ENCODE peak calls at places on chromosomes 16 and 17, in six cellular contexts. One of them, this sample, is unnamed.

GRCh38 chr17:49249890-49250522 is 19.4 kb upstream of the PHOSPHO1 start:
- DNase-seq in thoracic aorta: no peak
- DNase-seq in A549: no peak
- DNase-seq in heart left ventricle: no peak
- DNase-seq in K562: no peak
- DNase-seq in ascending aorta: no peak
- DNase-seq in this sample: no peak

GRCh38 chr16:51119576-51120288 is 31.3 kb downstream of the SALL1 start:
- DNase-seq in ascending aorta: no peak
- DNase-seq in thoracic aorta: no peak
- DNase-seq in K562: no peak
- DNase-seq in A549: no peak
- DNase-seq in heart left ventricle: no peak
- DNase-seq in this sample: no peak

GRCh38 chr17:2198917-2199316 is 104.7 kb downstream of the SMG6 start:
- DNase-seq in ascending aorta: no peak
- DNase-seq in heart left ventricle: no peak
- DNase-seq in K562: no peak
- DNase-seq in thoracic aorta: no peak
- DNase-seq in A549: no peak
- DNase-seq in this sample: no peak

GRCh38 chr16:57380671-57381462 is 8.6 kb downstream of the CX3CL1 start:
- DNase-seq in A549: no peak
- DNase-seq in ascending aorta: peak; percentile 72
- DNase-seq in K562: no peak
- DNase-seq in thoracic aorta: no peak
- DNase-seq in heart left ventricle: no peak
- DNase-seq in this sample: no peak

GRCh38 chr17:44359001-44359400 is 4.7 kb downstream of the FAM171A2 start:
- DNase-seq in A549: no peak
- DNase-seq in thoracic aorta: no peak
- DNase-seq in heart left ventricle: no peak
- DNase-seq in K562: no peak
- DNase-seq in ascending aorta: no peak
- DNase-seq in this sample: no peak

GRCh38 chr17:13600475-13601316 is 1.0 kb downstream of the HS3ST3A1 start:
- DNase-seq in thoracic aorta: no peak
- DNase-seq in ascending aorta: no peak
- DNase-seq in heart left ventricle: peak; percentile 20
- DNase-seq in K562: peak; percentile 33
- DNase-seq in A549: no peak
- DNase-seq in this sample: no peak

GRCh38 chr17:2083613-2084128 is 28.8 kb downstream of the HIC1 start:
- DNase-seq in K562: peak; percentile 38
- DNase-seq in thoracic aorta: no peak
- DNase-seq in ascending aorta: peak; percentile 78
- DNase-seq in A549: no peak
- DNase-seq in heart left ventricle: peak; percentile 49
- DNase-seq in this sample: no peak

GRCh38 chr17:4444782-4445473 is 11.2 kb downstream of the SPNS3 start:
- DNase-seq in thoracic aorta: peak; percentile 21
- DNase-seq in ascending aorta: peak; percentile 67
- DNase-seq in K562: no peak
- DNase-seq in A549: no peak
- DNase-seq in heart left ventricle: peak; percentile 89
- DNase-seq in this sample: no peak

GRCh38 chr16:85025781-85026653 is 1.6 kb upstream of the KIAA0513 start:
- DNase-seq in heart left ventricle: no peak
- DNase-seq in ascending aorta: no peak
- DNase-seq in A549: no peak
- DNase-seq in K562: peak; percentile 51
- DNase-seq in thoracic aorta: no peak
- DNase-seq in this sample: no peak

GRCh38 chr17:58590377-58590776 is 75.9 kb upstream of the MTMR4 start:
- DNase-seq in K562: no peak
- DNase-seq in heart left ventricle: no peak
- DNase-seq in ascending aorta: no peak
- DNase-seq in A549: no peak
- DNase-seq in thoracic aorta: no peak
- DNase-seq in this sample: no peak

GRCh38 chr16:12092347-12092882 is 115.9 kb downstream of the SNX29 start:
- DNase-seq in K562: no peak
- DNase-seq in thoracic aorta: no peak
- DNase-seq in A549: no peak
- DNase-seq in ascending aorta: no peak
- DNase-seq in heart left ventricle: no peak
- DNase-seq in this sample: no peak

GRCh38 chr16:87291944-87292343 is 25.2 kb downstream of the C16orf95 start:
- DNase-seq in A549: no peak
- DNase-seq in heart left ventricle: no peak
- DNase-seq in K562: no peak
- DNase-seq in thoracic aorta: no peak
- DNase-seq in ascending aorta: no peak
- DNase-seq in this sample: no peak

GRCh38 chr16:69187387-69187890 is 475 bp downstream of the SNTB2 start:
- DNase-seq in A549: peak; percentile 52
- DNase-seq in heart left ventricle: peak; percentile 69
- DNase-seq in ascending aorta: peak; percentile 77
- DNase-seq in K562: peak; percentile 45
- DNase-seq in thoracic aorta: no peak
- DNase-seq in this sample: peak; percentile 23

GRCh38 chr17:7403043-7403901 is 625 bp downstream of the TMEM256 start:
- DNase-seq in heart left ventricle: peak; percentile 77
- DNase-seq in ascending aorta: peak; percentile 86
- DNase-seq in A549: peak; percentile 95
- DNase-seq in thoracic aorta: peak; percentile 26
- DNase-seq in K562: peak; percentile 55
- DNase-seq in this sample: peak; percentile 29

GRCh38 chr16:49910761-49911160 is 54.8 kb upstream of the ZNF423 start:
- DNase-seq in ascending aorta: no peak
- DNase-seq in heart left ventricle: no peak
- DNase-seq in K562: no peak
- DNase-seq in thoracic aorta: no peak
- DNase-seq in A549: no peak
- DNase-seq in this sample: no peak

GRCh38 chr16:70429888-70430666 is 8.8 kb downstream of the ST3GAL2 start:
- DNase-seq in ascending aorta: no peak
- DNase-seq in thoracic aorta: no peak
- DNase-seq in heart left ventricle: no peak
- DNase-seq in A549: no peak
- DNase-seq in K562: peak; percentile 16
- DNase-seq in this sample: no peak

GRCh38 chr16:70430667-70431536 is 8.0 kb downstream of the ST3GAL2 start:
- DNase-seq in heart left ventricle: no peak
- DNase-seq in thoracic aorta: no peak
- DNase-seq in A549: no peak
- DNase-seq in K562: peak; percentile 84
- DNase-seq in ascending aorta: no peak
- DNase-seq in this sample: peak; percentile 44

GRCh38 chr16:70432800-70433455 is 6.0 kb downstream of the ST3GAL2 start:
- DNase-seq in heart left ventricle: peak; percentile 63
- DNase-seq in K562: peak; percentile 47
- DNase-seq in ascending aorta: no peak
- DNase-seq in A549: no peak
- DNase-seq in thoracic aorta: no peak
- DNase-seq in this sample: no peak

GRCh38 chr16:70433456-70434103 is 5.3 kb downstream of the ST3GAL2 start:
- DNase-seq in thoracic aorta: no peak
- DNase-seq in A549: no peak
- DNase-seq in ascending aorta: peak; percentile 72
- DNase-seq in K562: peak; percentile 45
- DNase-seq in heart left ventricle: peak; percentile 81
- DNase-seq in this sample: no peak

DNA sequence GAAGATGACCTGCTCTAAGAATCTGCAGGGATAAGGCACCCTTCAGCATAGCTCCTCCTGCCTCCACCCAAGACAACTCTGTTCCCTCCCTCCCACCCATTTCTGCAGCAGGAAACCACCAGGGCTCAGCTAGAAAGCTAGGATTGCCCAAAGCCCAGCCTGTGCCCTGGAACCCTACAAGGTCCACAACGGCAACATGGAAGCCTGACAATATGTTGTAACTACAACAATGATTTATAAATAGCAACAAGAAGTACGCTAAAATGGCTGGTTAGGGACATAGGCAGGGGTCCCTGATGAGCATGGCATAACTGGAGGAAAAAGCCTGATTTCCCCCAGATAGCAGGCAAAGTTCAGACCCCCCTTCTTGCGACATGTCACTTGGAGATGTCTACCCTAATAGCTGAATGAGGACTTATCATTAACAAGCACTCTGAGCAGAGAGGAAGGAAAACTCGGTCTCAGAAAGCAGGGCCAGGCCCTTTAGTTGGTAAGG is 6.5 kb downstream of the ST3GAL2 start:
- DNase-seq in ascending aorta: no peak
- DNase-seq in K562: peak; percentile 49
- DNase-seq in heart left ventricle: no peak
- DNase-seq in A549: no peak
- DNase-seq in thoracic aorta: no peak
- DNase-seq in this sample: no peak
- H3K4me1 ChIP-seq in ascending aorta: peaks cover 30% of the 10 kb centered on the region
- H3K4me1 ChIP-seq in K562: peaks cover 75% of the 10 kb centered on the region
- H3K4me1 ChIP-seq in heart left ventricle: peaks cover 69% of the 10 kb centered on the region
- H3K4me1 ChIP-seq in A549: peaks cover 87% of the 10 kb centered on the region
- H3K4me1 ChIP-seq in thoracic aorta: peaks cover 83% of the 10 kb centered on the region
- H3K4me1 ChIP-seq in this sample: peaks cover 79% of the 10 kb centered on the region

GRCh38 chr16:23504453-23505179 is 5.7 kb downstream of the GGA2 start:
- DNase-seq in K562: peak; percentile 70
- DNase-seq in A549: peak; percentile 59
- DNase-seq in heart left ventricle: peak; percentile 49
- DNase-seq in ascending aorta: peak; percentile 83
- DNase-seq in thoracic aorta: peak; percentile 59
- DNase-seq in this sample: peak; percentile 71
- TF ChIP-seq CTCF in K562: no peak
- TF ChIP-seq CTCF in A549: no peak
- TF ChIP-seq CTCF in heart left ventricle: no peak
- TF ChIP-seq CTCF in ascending aorta: no peak
- TF ChIP-seq CTCF in thoracic aorta: no peak
- TF ChIP-seq CTCF in this sample: no peak

GRCh38 chr17:55749985-55750384 is 866 bp upstream of the PCTP start:
- DNase-seq in A549: no peak
- DNase-seq in ascending aorta: no peak
- DNase-seq in heart left ventricle: no peak
- DNase-seq in thoracic aorta: no peak
- DNase-seq in K562: no peak
- DNase-seq in this sample: no peak

GRCh38 chr17:55747209-55747608 is 3.6 kb upstream of the PCTP start:
- DNase-seq in K562: no peak
- DNase-seq in ascending aorta: no peak
- DNase-seq in thoracic aorta: no peak
- DNase-seq in A549: no peak
- DNase-seq in heart left ventricle: no peak
- DNase-seq in this sample: no peak

GRCh38 chr17:55750750-55751641 is at the start of gene PCTP:
- DNase-seq in ascending aorta: peak; percentile 98
- DNase-seq in heart left ventricle: peak; percentile 97
- DNase-seq in thoracic aorta: peak; percentile 87
- DNase-seq in K562: peak; percentile 96
- DNase-seq in A549: peak; percentile 91
- DNase-seq in this sample: peak; percentile 81

GRCh38 chr17:55756689-55757088 is 5.8 kb downstream of the PCTP start:
- DNase-seq in A549: no peak
- DNase-seq in heart left ventricle: no peak
- DNase-seq in thoracic aorta: no peak
- DNase-seq in K562: no peak
- DNase-seq in ascending aorta: no peak
- DNase-seq in this sample: no peak

DNA sequence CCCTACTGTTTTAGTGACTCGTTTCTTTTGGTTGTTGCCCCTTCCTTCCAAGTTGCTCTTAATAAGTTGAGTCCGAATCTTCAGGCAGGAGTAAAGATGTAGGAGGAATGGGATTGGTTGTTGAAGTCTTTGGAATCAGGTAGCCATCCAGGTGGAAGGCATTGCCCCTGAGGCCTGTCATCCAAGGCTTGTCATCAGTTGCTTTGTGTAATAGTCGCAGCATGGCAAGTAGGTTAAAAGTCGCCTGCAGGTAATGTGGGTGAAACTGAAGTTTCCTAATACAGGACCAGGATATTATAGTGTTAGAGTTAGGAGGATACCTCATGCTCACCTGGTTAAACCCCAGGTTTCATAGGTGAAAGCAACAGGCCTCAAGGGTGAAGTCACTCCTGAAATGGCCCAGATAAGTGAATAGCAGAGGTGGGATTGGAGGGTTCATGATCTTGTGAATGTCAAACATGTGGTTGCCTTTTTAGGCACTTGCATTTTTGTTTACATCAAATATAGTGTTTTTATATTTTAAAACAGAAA is 934 bp downstream of the PCTP start:
- DNase-seq in thoracic aorta: no peak
- DNase-seq in K562: no peak
- DNase-seq in ascending aorta: no peak
- DNase-seq in heart left ventricle: no peak
- DNase-seq in A549: no peak
- DNase-seq in this sample: no peak
- H3K27ac ChIP-seq in thoracic aorta: no peak overlapping the region
- H3K27ac ChIP-seq in K562: peak overlapping the region; percentile 84
- H3K27ac ChIP-seq in ascending aorta: peak overlapping the region; percentile 78
- H3K27ac ChIP-seq in heart left ventricle: peak overlapping the region; percentile 97
- H3K27ac ChIP-seq in A549: peak overlapping the region; percentile 86
- H3K27ac ChIP-seq in this sample: no peak overlapping the region

GRCh38 chr17:37824534-37825485 is 80.0 kb upstream of the HNF1B start:
- DNase-seq in thoracic aorta: no peak
- DNase-seq in A549: peak; percentile 95
- DNase-seq in ascending aorta: no peak
- DNase-seq in heart left ventricle: no peak
- DNase-seq in K562: no peak
- DNase-seq in this sample: no peak

GRCh38 chr17:37820313-37821024 is 75.6 kb upstream of the HNF1B start:
- DNase-seq in A549: no peak
- DNase-seq in ascending aorta: no peak
- DNase-seq in K562: no peak
- DNase-seq in heart left ventricle: no peak
- DNase-seq in thoracic aorta: no peak
- DNase-seq in this sample: no peak

GRCh38 chr17:37818689-37819088 is 73.8 kb upstream of the HNF1B start:
- DNase-seq in A549: no peak
- DNase-seq in ascending aorta: no peak
- DNase-seq in thoracic aorta: no peak
- DNase-seq in heart left ventricle: no peak
- DNase-seq in K562: no peak
- DNase-seq in this sample: no peak

GRCh38 chr17:37816951-37817350 is 72.1 kb upstream of the HNF1B start:
- DNase-seq in A549: no peak
- DNase-seq in K562: no peak
- DNase-seq in thoracic aorta: no peak
- DNase-seq in ascending aorta: no peak
- DNase-seq in heart left ventricle: no peak
- DNase-seq in this sample: no peak

GRCh38 chr17:37821025-37821713 is 76.3 kb upstream of the HNF1B start:
- DNase-seq in heart left ventricle: no peak
- DNase-seq in A549: no peak
- DNase-seq in thoracic aorta: no peak
- DNase-seq in ascending aorta: no peak
- DNase-seq in K562: no peak
- DNase-seq in this sample: no peak
- H3K4me1 ChIP-seq in heart left ventricle: no peaks in the 10 kb centered on the region
- H3K4me1 ChIP-seq in A549: peaks cover 61% of the 10 kb centered on the region
- H3K4me1 ChIP-seq in thoracic aorta: no peaks in the 10 kb centered on the region
- H3K4me1 ChIP-seq in ascending aorta: no peaks in the 10 kb centered on the region
- H3K4me1 ChIP-seq in K562: no peaks in the 10 kb centered on the region
- H3K4me1 ChIP-seq in this sample: no peaks in the 10 kb centered on the region

GRCh38 chr16:72113616-72113945 is 19.9 kb downstream of the DHX38 start:
- DNase-seq in heart left ventricle: no peak
- DNase-seq in K562: no peak
- DNase-seq in ascending aorta: no peak
- DNase-seq in A549: no peak
- DNase-seq in thoracic aorta: no peak
- DNase-seq in this sample: no peak
- TF ChIP-seq CTCF in heart left ventricle: no peak
- TF ChIP-seq CTCF in K562: no peak
- TF ChIP-seq CTCF in ascending aorta: no peak
- TF ChIP-seq CTCF in A549: no peak
- TF ChIP-seq CTCF in thoracic aorta: no peak
- TF ChIP-seq CTCF in this sample: no peak